ENCODE peak calls at places on chromosomes 2 and 18, in four cellular contexts. One of them, this sample, is unnamed.

GRCh38 chr2:121801916-121802315 is 46.5 kb downstream of the TSN start:
- DNase-seq in body of pancreas: no peak
- DNase-seq in fibroblast of the aortic adventitia: no peak
- DNase-seq in right lobe of liver: no peak
- DNase-seq in this sample: no peak

GRCh38 chr2:192190474-192190873 is 4.3 kb downstream of the TMEFF2 start:
- DNase-seq in fibroblast of the aortic adventitia: peak
- DNase-seq in body of pancreas: no peak
- DNase-seq in right lobe of liver: no peak
- DNase-seq in this sample: no peak

GRCh38 chr2:170848587-170848986 is 31.9 kb downstream of the GAD1 start:
- DNase-seq in body of pancreas: no peak
- DNase-seq in right lobe of liver: no peak
- DNase-seq in fibroblast of the aortic adventitia: peak
- DNase-seq in this sample: no peak

GRCh38 chr2:102893870-102894269 is 132.0 kb downstream of the TMEM182 start:
- DNase-seq in right lobe of liver: no peak
- DNase-seq in body of pancreas: no peak
- DNase-seq in fibroblast of the aortic adventitia: no peak
- DNase-seq in this sample: no peak

GRCh38 chr2:85353876-85354285 is 447 bp downstream of the RETSAT start:
- DNase-seq in fibroblast of the aortic adventitia: peak
- DNase-seq in body of pancreas: peak
- DNase-seq in right lobe of liver: peak
- DNase-seq in this sample: peak

GRCh38 chr2:164510895-164511294 is 110.4 kb downstream of the GRB14 start:
- DNase-seq in right lobe of liver: no peak
- DNase-seq in body of pancreas: no peak
- DNase-seq in fibroblast of the aortic adventitia: peak
- DNase-seq in this sample: no peak

GRCh38 chr2:199339826-199340605 is 117.7 kb downstream of the SATB2 start:
- DNase-seq in body of pancreas: no peak
- DNase-seq in fibroblast of the aortic adventitia: peak
- DNase-seq in right lobe of liver: no peak
- DNase-seq in this sample: no peak

GRCh38 chr2:20430461-20431302 is 16.2 kb upstream of the RHOB start:
- DNase-seq in right lobe of liver: peak
- DNase-seq in body of pancreas: no peak
- DNase-seq in fibroblast of the aortic adventitia: no peak
- DNase-seq in this sample: peak

GRCh38 chr2:212213191-212213590 is 325.4 kb downstream of the ERBB4 start:
- DNase-seq in body of pancreas: no peak
- DNase-seq in fibroblast of the aortic adventitia: no peak
- DNase-seq in right lobe of liver: no peak
- DNase-seq in this sample: no peak

GRCh38 chr18:5073026-5073944 is 123.8 kb downstream of the AKAIN1 start:
- DNase-seq in right lobe of liver: no peak
- DNase-seq in fibroblast of the aortic adventitia: peak
- DNase-seq in body of pancreas: peak
- DNase-seq in this sample: no peak

GRCh38 chr18:7158201-7158600 is 40.6 kb upstream of the LAMA1 start:
- DNase-seq in fibroblast of the aortic adventitia: peak
- DNase-seq in right lobe of liver: no peak
- DNase-seq in body of pancreas: no peak
- DNase-seq in this sample: no peak

GRCh38 chr18:79911009-79911870 is 40.2 kb downstream of the SLC66A2 start:
- DNase-seq in body of pancreas: peak
- DNase-seq in right lobe of liver: no peak
- DNase-seq in fibroblast of the aortic adventitia: no peak
- DNase-seq in this sample: no peak

GRCh38 chr2:144449028-144449406 is 70.9 kb downstream of the ZEB2 start:
- DNase-seq in right lobe of liver: no peak
- DNase-seq in body of pancreas: no peak
- DNase-seq in fibroblast of the aortic adventitia: no peak
- DNase-seq in this sample: no peak

GRCh38 chr18:59502899-59503245 is 143.8 kb upstream of the LMAN1 start:
- DNase-seq in body of pancreas: no peak
- DNase-seq in right lobe of liver: no peak
- DNase-seq in fibroblast of the aortic adventitia: no peak
- DNase-seq in this sample: no peak

GRCh38 chr18:48879008-48879431 is 71.7 kb downstream of the SMAD7 start:
- DNase-seq in body of pancreas: peak
- DNase-seq in right lobe of liver: no peak
- DNase-seq in fibroblast of the aortic adventitia: no peak
- DNase-seq in this sample: no peak

GRCh38 chr2:148751907-148752306 is 107.4 kb downstream of the EPC2 start:
- DNase-seq in fibroblast of the aortic adventitia: no peak
- DNase-seq in right lobe of liver: no peak
- DNase-seq in body of pancreas: no peak
- DNase-seq in this sample: no peak

GRCh38 chr2:64989126-64989981 is at the start of gene SLC1A4:
- DNase-seq in body of pancreas: peak
- DNase-seq in fibroblast of the aortic adventitia: peak
- DNase-seq in right lobe of liver: peak
- DNase-seq in this sample: peak

GRCh38 chr2:16588565-16588964 is 77.1 kb downstream of the CYRIA start:
- DNase-seq in body of pancreas: no peak
- DNase-seq in fibroblast of the aortic adventitia: no peak
- DNase-seq in right lobe of liver: no peak
- DNase-seq in this sample: no peak

GRCh38 chr18:73283032-73283431 is 415.2 kb upstream of the NETO1 start:
- DNase-seq in right lobe of liver: no peak
- DNase-seq in fibroblast of the aortic adventitia: no peak
- DNase-seq in body of pancreas: no peak
- DNase-seq in this sample: no peak

GRCh38 chr2:179440642-179441251 is 176.1 kb upstream of the SESTD1 start:
- DNase-seq in right lobe of liver: no peak
- DNase-seq in body of pancreas: no peak
- DNase-seq in fibroblast of the aortic adventitia: peak
- DNase-seq in this sample: no peak

GRCh38 chr2:214651451-214651850 is 158.0 kb downstream of the BARD1 start:
- DNase-seq in fibroblast of the aortic adventitia: no peak
- DNase-seq in body of pancreas: no peak
- DNase-seq in right lobe of liver: no peak
- DNase-seq in this sample: no peak

GRCh38 chr2:24886640-24887324 is 33.3 kb downstream of the ADCY3 start:
- DNase-seq in right lobe of liver: no peak
- DNase-seq in body of pancreas: no peak
- DNase-seq in fibroblast of the aortic adventitia: no peak
- DNase-seq in this sample: no peak

GRCh38 chr2:179562330-179562885 is 297.8 kb upstream of the SESTD1 start:
- DNase-seq in fibroblast of the aortic adventitia: no peak
- DNase-seq in body of pancreas: peak
- DNase-seq in right lobe of liver: no peak
- DNase-seq in this sample: no peak

GRCh38 chr2:159614534-159615186 is 1.7 kb downstream of the BAZ2B start:
- DNase-seq in body of pancreas: no peak
- DNase-seq in fibroblast of the aortic adventitia: peak
- DNase-seq in right lobe of liver: no peak
- DNase-seq in this sample: no peak

GRCh38 chr2:241702405-241703127 is 727 bp downstream of the ING5 start:
- DNase-seq in body of pancreas: peak
- DNase-seq in fibroblast of the aortic adventitia: no peak
- DNase-seq in right lobe of liver: peak
- DNase-seq in this sample: peak

GRCh38 chr2:204108301-204108700 is 171.7 kb downstream of the ICOS start:
- DNase-seq in right lobe of liver: no peak
- DNase-seq in body of pancreas: no peak
- DNase-seq in fibroblast of the aortic adventitia: no peak
- DNase-seq in this sample: no peak

GRCh38 chr18:58167073-58167472 is 123.0 kb downstream of the NEDD4L start:
- DNase-seq in fibroblast of the aortic adventitia: no peak
- DNase-seq in right lobe of liver: no peak
- DNase-seq in body of pancreas: no peak
- DNase-seq in this sample: no peak

GRCh38 chr2:44802409-44803099 is 138.9 kb upstream of the SIX3 start:
- DNase-seq in body of pancreas: no peak
- DNase-seq in right lobe of liver: no peak
- DNase-seq in fibroblast of the aortic adventitia: no peak
- DNase-seq in this sample: no peak
- H3K4me3 ChIP-seq in body of pancreas: no peak
- H3K4me3 ChIP-seq in right lobe of liver: no peak
- H3K4me3 ChIP-seq in fibroblast of the aortic adventitia: no peak
- H3K4me3 ChIP-seq in this sample: no peak

DNA sequence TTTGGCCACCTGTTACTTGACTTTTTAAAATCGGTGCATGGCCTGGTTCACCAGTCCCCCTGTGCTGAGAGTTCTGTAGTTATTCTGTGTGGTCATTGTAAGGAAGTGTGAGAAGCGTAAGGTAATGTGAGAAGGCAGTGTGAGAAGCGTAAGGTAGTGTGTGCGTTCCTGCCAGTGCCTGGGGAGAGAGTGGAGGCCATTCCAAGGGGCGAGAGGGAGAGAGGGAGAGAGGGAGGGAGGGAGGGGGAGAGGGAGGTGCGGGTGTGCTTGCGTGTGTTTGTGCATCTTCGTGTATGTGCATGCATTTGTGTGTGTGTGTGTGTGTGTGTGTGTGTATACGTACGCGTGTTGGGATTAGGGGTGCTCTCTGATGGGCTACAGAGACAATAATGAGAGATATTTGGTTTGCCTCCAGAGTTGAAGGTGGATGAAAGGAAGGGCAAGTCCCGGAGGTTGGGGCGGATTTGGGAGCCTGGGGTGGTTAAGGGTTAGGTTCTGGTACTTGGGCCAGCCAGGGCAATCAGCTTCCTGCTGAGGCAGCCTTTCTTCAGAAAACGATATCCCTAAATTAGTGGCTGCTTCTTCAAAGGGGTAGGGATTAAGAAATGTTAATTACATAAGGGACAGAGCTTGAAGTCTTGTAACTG is 53.7 kb downstream of the SGPP2 start:
- DNase-seq in fibroblast of the aortic adventitia: no peak
- DNase-seq in right lobe of liver: no peak
- DNase-seq in body of pancreas: no peak
- DNase-seq in this sample: no peak
- H3K4me3 ChIP-seq in fibroblast of the aortic adventitia: no peak
- H3K4me3 ChIP-seq in right lobe of liver: no peak
- H3K4me3 ChIP-seq in body of pancreas: no peak
- H3K4me3 ChIP-seq in this sample: no peak

GRCh38 chr2:219569635-219570034 is 1.7 kb downstream of the OBSL1 start:
- DNase-seq in right lobe of liver: no peak
- DNase-seq in body of pancreas: no peak
- DNase-seq in fibroblast of the aortic adventitia: no peak
- DNase-seq in this sample: no peak
- H3K4me3 ChIP-seq in right lobe of liver: no peak
- H3K4me3 ChIP-seq in body of pancreas: no peak
- H3K4me3 ChIP-seq in fibroblast of the aortic adventitia: peak
- H3K4me3 ChIP-seq in this sample: no peak

GRCh38 chr2:37622434-37623202 is 48.8 kb downstream of the CDC42EP3 start:
- DNase-seq in fibroblast of the aortic adventitia: no peak
- DNase-seq in right lobe of liver: no peak
- DNase-seq in body of pancreas: no peak
- DNase-seq in this sample: no peak

GRCh38 chr2:37625156-37625555 is 46.3 kb downstream of the CDC42EP3 start:
- DNase-seq in body of pancreas: no peak
- DNase-seq in fibroblast of the aortic adventitia: peak
- DNase-seq in right lobe of liver: no peak
- DNase-seq in this sample: no peak

GRCh38 chr2:37621199-37621598 is 50.2 kb downstream of the CDC42EP3 start:
- DNase-seq in body of pancreas: no peak
- DNase-seq in right lobe of liver: no peak
- DNase-seq in fibroblast of the aortic adventitia: no peak
- DNase-seq in this sample: no peak

GRCh38 chr2:37623971-37624897 is 47.2 kb downstream of the CDC42EP3 start:
- DNase-seq in body of pancreas: no peak
- DNase-seq in fibroblast of the aortic adventitia: peak
- DNase-seq in right lobe of liver: no peak
- DNase-seq in this sample: no peak

DNA sequence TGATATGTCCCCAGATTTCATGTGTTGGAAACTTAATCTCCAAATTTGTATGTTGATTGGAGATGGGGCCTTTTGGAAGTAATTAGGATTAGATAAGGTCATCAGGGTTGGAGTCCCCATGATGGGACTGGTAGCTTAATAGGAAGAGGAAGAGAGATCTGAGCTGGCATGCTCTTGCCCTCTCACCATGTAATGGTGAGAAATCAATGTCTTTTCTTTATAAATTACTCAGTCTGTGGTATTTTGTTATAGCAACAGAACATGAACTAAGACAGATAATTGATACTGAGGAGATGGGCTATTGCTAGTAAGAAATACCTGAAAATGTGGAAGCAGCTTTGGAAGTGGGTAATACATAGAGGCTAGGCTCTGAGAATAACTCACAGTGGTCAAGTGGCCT is 48.0 kb downstream of the CDC42EP3 start:
- DNase-seq in fibroblast of the aortic adventitia: no peak
- DNase-seq in right lobe of liver: no peak
- DNase-seq in body of pancreas: no peak
- DNase-seq in this sample: no peak
- H3K4me3 ChIP-seq in fibroblast of the aortic adventitia: no peak
- H3K4me3 ChIP-seq in right lobe of liver: no peak
- H3K4me3 ChIP-seq in body of pancreas: no peak
- H3K4me3 ChIP-seq in this sample: no peak